ENCODE peak calls at places on chromosomes 16 and 17, in five cellular contexts. L is stimulated activated naive B cell treated with anti-CD40 and anti-IgM and Interleukin-4, amounts not matched to agents 10 μg/mL and 1 μg/mL and 100 μg/mL, for 72 hours; O is nephron progenitor cell; Q is A549; C is NCI-H2171 treated with DMSO at 0.1 percent for 48 hours. E is an unnamed sample.
A peak's percentile ranks its signal among the peaks of the same experiment; 100 is the strongest.

GRCh38 chr16:11405331-11406176 is 60.3 kb downstream of the RMI2 start:
- DNase-seq in L (peak; percentile 44), O (peak; percentile 52), Q (peak; percentile 60), C (no peak), E (no peak)

GRCh38 chr17:78659546-78659945 is 82.3 kb upstream of the DNAH17 start:
- DNase-seq in L (no peak), O (no peak), Q (no peak), C (no peak), E (no peak)

GRCh38 chr17:37180371-37180770 is 195.4 kb upstream of the C17orf78 start:
- DNase-seq in L (no peak), O (no peak), Q (no peak), C (no peak), E (no peak)

GRCh38 chr17:38533706-38534497 is 71.8 kb downstream of the SRCIN1 start:
- DNase-seq in L (no peak), O (no peak), Q (no peak), C (peak; percentile 36), E (no peak)

GRCh38 chr16:31107465-31107867 is 720 bp upstream of the BCKDK start:
- DNase-seq in L (no peak), O (no peak), Q (no peak), C (peak; percentile 21), E (no peak)

GRCh38 chr17:492015-492399 is 139.4 kb upstream of the RPH3AL start:
- DNase-seq in L (no peak), O (no peak), Q (no peak), C (no peak), E (no peak)

GRCh38 chr16:50275428-50276127 is 9.2 kb downstream of the ADCY7 start:
- DNase-seq in L (no peak), O (no peak), Q (no peak), C (no peak), E (no peak)

GRCh38 chr16:1543085-1543896 is 9.8 kb downstream of the TMEM204 start:
- DNase-seq in L (peak; percentile 55), O (peak; percentile 61), Q (peak; percentile 51), C (no peak), E (peak; percentile 21)

GRCh38 chr16:88854306-88855111 is 2.2 kb downstream of the GALNS start:
- DNase-seq in L (peak; percentile 63), O (no peak), Q (no peak), C (no peak), E (no peak)

GRCh38 chr17:28071891-28072606 is 29.6 kb downstream of the NLK start:
- DNase-seq in L (no peak), O (no peak), Q (no peak), C (no peak), E (no peak)

GRCh38 chr17:82551779-82552457 is 32.4 kb downstream of the FOXK2 start:
- DNase-seq in L (peak; percentile 71), O (peak; percentile 55), Q (peak; percentile 96), C (peak; percentile 58), E (peak; percentile 54)

GRCh38 chr16:23694707-23695373 is 16.2 kb downstream of the PLK1 start:
- DNase-seq in L (no peak), O (peak; percentile 75), Q (no peak), C (no peak), E (no peak)

GRCh38 chr17:60311936-60312335 is 80.0 kb downstream of the USP32 start:
- DNase-seq in L (no peak), O (no peak), Q (no peak), C (no peak), E (no peak)

GRCh38 chr17:55564077-55564476 is 52.8 kb upstream of the SMIM36 start:
- DNase-seq in L (no peak), O (no peak), Q (no peak), C (no peak), E (no peak)

GRCh38 chr17:48928876-48929811 is 15.5 kb downstream of the SNF8 start:
- DNase-seq in L (no peak), O (no peak), Q (no peak), C (no peak), E (no peak)

GRCh38 chr17:29238133-29238850 is 8.4 kb upstream of the CRYBA1 start:
- DNase-seq in L (no peak), O (no peak), Q (no peak), C (no peak), E (peak; percentile 24)

GRCh38 chr16:61797296-61797695 is 238.9 kb downstream of the CDH8 start:
- DNase-seq in L (no peak), O (no peak), Q (no peak), C (no peak), E (no peak)

GRCh38 chr16:3012828-3013420 is at the start of gene CLDN9:
- DNase-seq in L (no peak), O (no peak), Q (no peak), C (peak; percentile 94), E (no peak)

GRCh38 chr16:31409433-31409832 is 16.3 kb downstream of the ITGAD start:
- DNase-seq in L (no peak), O (no peak), Q (no peak), C (no peak), E (no peak)

GRCh38 chr16:50878966-50879615 is 137.2 kb downstream of the CYLD start:
- DNase-seq in L (no peak), O (no peak), Q (no peak), C (no peak), E (no peak)

GRCh38 chr17:58323420-58324408 is 4.9 kb downstream of the TSPOAP1 start:
- DNase-seq in L (no peak), O (no peak), Q (no peak), C (no peak), E (no peak)

GRCh38 chr16:8880839-8881510 is 1.2 kb upstream of the LITAFD start:
- DNase-seq in L (no peak), O (no peak), Q (no peak), C (no peak), E (no peak)

GRCh38 chr16:8735574-8735973 is 61.2 kb downstream of the ABAT start:
- DNase-seq in L (no peak), O (no peak), Q (no peak), C (no peak), E (no peak)